ENCODE peak calls at places on chromosomes 11 and 22, in five cellular contexts. C is IMR-90, H is cardiac fibroblast, M is dorsolateral prefrontal cortex, R is fibroblast of mammary gland. F is an unnamed sample.
A peak's percentile ranks its signal among the peaks of the same experiment; 100 is the strongest.

GRCh38 chr11:61131586-61131985 is 29.3 kb downstream of the CD5 start:
- DNase-seq in C (no peak), H (no peak), M (no peak), R (no peak), F (no peak)

GRCh38 chr11:28049338-28050216 is 58.4 kb downstream of the KIF18A start:
- DNase-seq in C (peak; percentile 54), H (peak; percentile 6), M (no peak), R (peak; percentile 47), F (peak; percentile 71)

GRCh38 chr11:115502636-115503082 is 1.6 kb downstream of the CADM1 start:
- DNase-seq in C (no peak), H (no peak), M (no peak), R (no peak), F (no peak)

GRCh38 chr11:46247664-46248063 is 29.8 kb upstream of the CREB3L1 start:
- DNase-seq in C (peak; percentile 54), H (no peak), M (no peak), R (peak; percentile 68), F (peak; percentile 77)

GRCh38 chr11:108734956-108735559 is 70.2 kb downstream of the DDX10 start:
- DNase-seq in C (peak; percentile 19), H (peak; percentile 13), M (no peak), R (peak; percentile 34), F (peak; percentile 26)

GRCh38 chr11:64850979-64851567 is 6.6 kb upstream of the CDC42BPG start:
- DNase-seq in C (no peak), H (no peak), M (no peak), R (no peak), F (peak; percentile 61)

GRCh38 chr11:126585388-126586302 is 230.2 kb downstream of the ST3GAL4 start:
- DNase-seq in C (peak; percentile 96), H (peak; percentile 95), M (no peak), R (peak; percentile 97), F (peak; percentile 61)

GRCh38 chr22:38080847-38081635 is 2.9 kb downstream of the SLC16A8 start:
- DNase-seq in C (peak; percentile 14), H (peak; percentile 42), M (peak; percentile 56), R (peak; percentile 18), F (no peak)

GRCh38 chr22:40345801-40346177 is 511 bp upstream of the ADSL start:
- DNase-seq in C (no peak), H (peak; percentile 39), M (no peak), R (peak; percentile 37), F (peak; percentile 46)

GRCh38 chr11:115415939-115416338 is 88.3 kb downstream of the CADM1 start:
- DNase-seq in C (no peak), H (no peak), M (no peak), R (no peak), F (no peak)

GRCh38 chr11:111549869-111550203 is 9.3 kb downstream of the LAYN start:
- DNase-seq in C (no peak), H (no peak), M (no peak), R (no peak), F (peak; percentile 53)

GRCh38 chr11:67564230-67564629 is 19.4 kb upstream of the GSTP1 start:
- DNase-seq in C (no peak), H (no peak), M (no peak), R (peak; percentile 50), F (peak; percentile 27)

GRCh38 chr11:63535734-63536133 is 874 bp upstream of the PLAAT4 start:
- DNase-seq in C (no peak), H (no peak), M (no peak), R (no peak), F (no peak)

GRCh38 chr11:36455658-36456111 is 54.4 kb downstream of the TRAF6 start:
- DNase-seq in C (peak; percentile 98), H (peak; percentile 95), M (no peak), R (peak; percentile 97), F (peak; percentile 100)

GRCh38 chr22:42300286-42301071 is 30.0 kb upstream of the TCF20 start:
- DNase-seq in C (no peak), H (no peak), M (no peak), R (no peak), F (no peak)

DNA sequence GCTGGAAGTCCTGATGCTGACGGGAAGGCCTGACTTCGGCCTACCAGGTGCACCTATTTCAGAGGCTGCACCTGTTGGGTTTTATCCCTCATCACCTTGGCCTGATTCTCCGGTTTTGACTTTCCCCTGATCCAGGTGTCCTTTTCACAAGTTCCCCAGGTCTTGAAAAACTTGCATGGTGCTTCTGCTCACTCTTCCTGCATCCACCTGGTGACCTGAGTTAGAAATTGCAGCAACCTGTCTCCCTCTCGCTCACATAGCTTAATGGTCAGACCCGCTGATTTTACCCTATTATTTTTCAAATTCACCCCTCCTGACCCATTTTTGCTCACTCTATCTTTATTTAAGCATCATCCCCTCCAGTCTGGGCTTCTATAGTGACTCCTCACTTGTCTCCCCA is 208.9 kb upstream of the SEZ6L start:
- DNase-seq in C (no peak), H (no peak), M (no peak), R (no peak), F (no peak)
- TF ChIP-seq CTCF in C (no peak), H (no peak), M (no peak), R (no peak), F (no peak)

GRCh38 chr11:11563193-11563592 is 58.6 kb downstream of the GALNT18 start:
- DNase-seq in C (no peak), H (no peak), M (no peak), R (no peak), F (no peak)
- H3K4me3 ChIP-seq in C (no peak overlapping the region), H (no peak overlapping the region), M (no peak overlapping the region), R (no peak overlapping the region), F (no peak overlapping the region)

DNA sequence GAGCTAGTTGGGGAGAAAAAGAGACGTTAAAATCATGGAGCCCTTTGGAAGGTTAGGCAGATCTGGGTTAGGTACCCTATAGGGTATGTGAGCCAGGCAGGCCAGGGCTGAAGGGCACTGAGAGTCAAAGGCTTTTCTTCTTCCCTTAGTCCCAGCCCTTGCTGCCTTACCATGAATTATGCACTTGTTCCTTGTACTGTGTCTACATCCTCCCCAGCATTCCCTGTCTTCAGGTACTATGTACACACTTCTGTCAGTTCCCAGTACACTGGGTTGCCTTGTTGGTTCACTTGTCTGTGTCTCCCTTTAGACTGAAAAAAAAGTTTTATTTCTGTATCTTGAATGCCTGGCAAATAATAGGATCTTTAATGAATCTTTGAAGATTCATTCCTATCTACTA is 16.9 kb downstream of the RNF185 start:
- DNase-seq in C (no peak), H (no peak), M (no peak), R (no peak), F (no peak)
- TF ChIP-seq CTCF in C (no peak), H (no peak), M (no peak), R (no peak), F (no peak)

GRCh38 chr11:70140859-70141489 is 62.1 kb upstream of the FADD start:
- DNase-seq in C (peak; percentile 36), H (no peak), M (no peak), R (no peak), F (no peak)
- H3K4me3 ChIP-seq in C (no peak overlapping the region), H (no peak overlapping the region), M (no peak overlapping the region), R (no peak overlapping the region), F (no peak overlapping the region)

GRCh38 chr11:66418986-66419308 is 1.9 kb upstream of the NPAS4 start:
- DNase-seq in C (no peak), H (no peak), M (no peak), R (no peak), F (no peak)

GRCh38 chr11:66420671-66421476 is at the start of gene NPAS4:
- DNase-seq in C (no peak), H (no peak), M (peak; percentile 74), R (no peak), F (no peak)

GRCh38 chr11:66419825-66420224 is 1.0 kb upstream of the NPAS4 start:
- DNase-seq in C (no peak), H (no peak), M (peak; percentile 46), R (no peak), F (no peak)

GRCh38 chr11:66417000-66417399 is 3.8 kb upstream of the NPAS4 start:
- DNase-seq in C (no peak), H (no peak), M (peak; percentile 79), R (no peak), F (no peak)

GRCh38 chr11:66418168-66418985 is 2.5 kb upstream of the NPAS4 start:
- DNase-seq in C (peak; percentile 97), H (peak; percentile 97), M (peak; percentile 86), R (peak; percentile 94), F (peak; percentile 90)
- TF ChIP-seq CTCF in C (peak; percentile 72), H (peak; percentile 50), M (no peak), R (peak; percentile 54), F (peak; percentile 54)

GRCh38 chr22:25666308-25666707 is 75.7 kb upstream of the MYO18B start:
- DNase-seq in C (no peak), H (peak; percentile 76), M (no peak), R (peak; percentile 42), F (peak; percentile 29)
- H3K4me3 ChIP-seq in C (no peak overlapping the region), H (no peak overlapping the region), M (no peak overlapping the region), R (no peak overlapping the region), F (no peak overlapping the region)

DNA sequence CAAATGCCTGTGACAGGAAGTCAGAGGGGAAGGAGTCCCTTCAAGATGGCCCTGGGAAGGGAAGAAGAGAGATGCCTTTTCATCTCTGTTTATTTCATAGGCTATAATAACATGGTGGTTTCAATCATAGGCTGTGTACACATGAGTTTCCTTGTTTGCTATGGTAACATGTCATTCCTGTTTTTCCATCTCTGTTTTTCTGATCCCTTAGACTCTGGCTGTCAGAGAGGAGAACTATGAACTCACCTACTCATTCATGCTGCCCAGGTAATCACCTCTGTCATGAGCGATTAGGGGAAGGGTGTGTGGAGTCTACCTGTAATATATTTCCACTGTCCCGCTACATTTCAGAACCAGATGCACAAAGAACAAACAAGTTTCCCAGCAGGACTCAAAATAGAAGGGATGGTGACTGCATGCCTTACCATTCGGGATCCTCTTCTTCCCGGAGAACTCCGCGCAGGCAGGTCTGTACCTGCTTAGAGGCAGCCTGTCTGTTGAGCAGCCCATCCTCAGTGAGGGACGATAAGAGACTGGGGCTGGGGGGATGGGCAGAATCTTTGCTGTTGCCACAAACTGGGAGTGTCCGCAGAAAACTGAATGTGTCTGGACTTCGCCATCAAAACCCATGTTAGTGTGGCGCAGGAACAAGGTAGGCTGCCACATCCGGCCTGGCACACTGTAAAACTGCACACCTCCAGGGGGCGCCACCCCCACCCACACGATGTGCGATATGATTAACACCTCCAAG is 7.1 kb upstream of the PEX26 start:
- DNase-seq in C (no peak), H (no peak), M (no peak), R (no peak), F (no peak)
- TF ChIP-seq CTCF in C (peak; percentile 12), H (peak; percentile 19), M (no peak), R (no peak), F (peak; percentile 11)

GRCh38 chr11:47410404-47411264 is 2.2 kb downstream of the SLC39A13 start:
- DNase-seq in C (no peak), H (no peak), M (no peak), R (no peak), F (no peak)
- H3K4me3 ChIP-seq in C (no peak overlapping the region), H (peak overlapping the region; percentile 80), M (peak overlapping the region; percentile 66), R (peak overlapping the region; percentile 97), F (peak overlapping the region; percentile 93)

GRCh38 chr11:130160460-130161090 is 993 bp downstream of the ST14 start:
- DNase-seq in C (no peak), H (no peak), M (no peak), R (no peak), F (no peak)

GRCh38 chr11:130161441-130161840 is 1.9 kb downstream of the ST14 start:
- DNase-seq in C (no peak), H (no peak), M (no peak), R (no peak), F (no peak)

GRCh38 chr11:130163346-130164220 is 4.0 kb downstream of the ST14 start:
- DNase-seq in C (no peak), H (no peak), M (no peak), R (no peak), F (no peak)

GRCh38 chr11:130164221-130164570 is 4.6 kb downstream of the ST14 start:
- DNase-seq in C (no peak), H (no peak), M (no peak), R (no peak), F (no peak)

GRCh38 chr11:130162733-130163132 is 3.2 kb downstream of the ST14 start:
- DNase-seq in C (no peak), H (peak; percentile 26), M (no peak), R (peak; percentile 41), F (peak; percentile 90)
- TF ChIP-seq CTCF in C (no peak), H (no peak), M (no peak), R (no peak), F (no peak)